ENCODE peak calls at places on chromosomes 5 and 9, in nine cellular contexts. One of them, this sample, is unnamed. For H3K36me3 and H3K27me3, the result is how much of the 10 kb centered on the place peaks cover.

GRCh38 chr5:54049144-54049543 is 261.2 kb downstream of the ARL15 start:
- DNase-seq in BJ: no peak
- DNase-seq in IMR-90: peak
- DNase-seq in heart right ventricle: no peak
- DNase-seq in Peyer's patch: no peak
- DNase-seq in WERI-Rb-1: no peak
- DNase-seq in Panc1: no peak
- DNase-seq in pancreas: no peak
- DNase-seq in psoas muscle: no peak
- DNase-seq in this sample: no peak

GRCh38 chr9:83154821-83155220 is 91.9 kb upstream of the RASEF start:
- DNase-seq in pancreas: no peak
- DNase-seq in Panc1: no peak
- DNase-seq in Peyer's patch: no peak
- DNase-seq in IMR-90: no peak
- DNase-seq in psoas muscle: no peak
- DNase-seq in WERI-Rb-1: no peak
- DNase-seq in heart right ventricle: no peak
- DNase-seq in BJ: no peak
- DNase-seq in this sample: no peak

GRCh38 chr5:139574641-139575312 is 13.6 kb downstream of the UBE2D2 start:
- DNase-seq in Panc1: no peak
- DNase-seq in Peyer's patch: peak
- DNase-seq in pancreas: no peak
- DNase-seq in BJ: no peak
- DNase-seq in WERI-Rb-1: no peak
- DNase-seq in heart right ventricle: no peak
- DNase-seq in psoas muscle: no peak
- DNase-seq in IMR-90: peak
- DNase-seq in this sample: peak

GRCh38 chr5:15472116-15472515 is 27.9 kb upstream of the FBXL7 start:
- DNase-seq in IMR-90: no peak
- DNase-seq in pancreas: no peak
- DNase-seq in BJ: no peak
- DNase-seq in psoas muscle: no peak
- DNase-seq in heart right ventricle: no peak
- DNase-seq in WERI-Rb-1: no peak
- DNase-seq in Peyer's patch: no peak
- DNase-seq in Panc1: no peak
- DNase-seq in this sample: peak

GRCh38 chr9:83062011-83062652 is 810 bp downstream of the RASEF start:
- DNase-seq in psoas muscle: no peak
- DNase-seq in Panc1: no peak
- DNase-seq in IMR-90: peak
- DNase-seq in Peyer's patch: peak
- DNase-seq in pancreas: peak
- DNase-seq in heart right ventricle: no peak
- DNase-seq in WERI-Rb-1: no peak
- DNase-seq in BJ: no peak
- DNase-seq in this sample: peak

GRCh38 chr9:72592501-72593403 is 71.3 kb downstream of the TMC1 start:
- DNase-seq in Peyer's patch: peak
- DNase-seq in heart right ventricle: peak
- DNase-seq in pancreas: no peak
- DNase-seq in psoas muscle: no peak
- DNase-seq in IMR-90: peak
- DNase-seq in WERI-Rb-1: peak
- DNase-seq in BJ: no peak
- DNase-seq in Panc1: peak
- DNase-seq in this sample: peak

GRCh38 chr5:76542887-76543690 is 80.1 kb downstream of the F2RL2 start:
- DNase-seq in psoas muscle: no peak
- DNase-seq in WERI-Rb-1: no peak
- DNase-seq in heart right ventricle: no peak
- DNase-seq in BJ: no peak
- DNase-seq in IMR-90: peak
- DNase-seq in pancreas: no peak
- DNase-seq in Panc1: no peak
- DNase-seq in Peyer's patch: peak
- DNase-seq in this sample: no peak

GRCh38 chr5:64140018-64140417 is 25.6 kb upstream of the RNF180 start:
- DNase-seq in heart right ventricle: no peak
- DNase-seq in psoas muscle: no peak
- DNase-seq in pancreas: no peak
- DNase-seq in Peyer's patch: no peak
- DNase-seq in Panc1: no peak
- DNase-seq in WERI-Rb-1: no peak
- DNase-seq in BJ: no peak
- DNase-seq in IMR-90: no peak
- DNase-seq in this sample: no peak

GRCh38 chr9:136282272-136282861 is 21.5 kb downstream of the CCDC187 start:
- DNase-seq in BJ: no peak
- DNase-seq in IMR-90: no peak
- DNase-seq in Panc1: no peak
- DNase-seq in pancreas: no peak
- DNase-seq in WERI-Rb-1: no peak
- DNase-seq in Peyer's patch: peak
- DNase-seq in heart right ventricle: no peak
- DNase-seq in psoas muscle: no peak
- DNase-seq in this sample: no peak

GRCh38 chr5:88502179-88503064 is 233.8 kb upstream of the TMEM161B start:
- DNase-seq in Peyer's patch: no peak
- DNase-seq in IMR-90: no peak
- DNase-seq in BJ: no peak
- DNase-seq in WERI-Rb-1: no peak
- DNase-seq in pancreas: no peak
- DNase-seq in Panc1: no peak
- DNase-seq in psoas muscle: no peak
- DNase-seq in heart right ventricle: no peak
- DNase-seq in this sample: no peak

GRCh38 chr9:21752003-21752402 is 50.4 kb upstream of the MTAP start:
- DNase-seq in WERI-Rb-1: no peak
- DNase-seq in pancreas: no peak
- DNase-seq in IMR-90: no peak
- DNase-seq in heart right ventricle: no peak
- DNase-seq in Peyer's patch: no peak
- DNase-seq in Panc1: no peak
- DNase-seq in psoas muscle: no peak
- DNase-seq in BJ: no peak
- DNase-seq in this sample: peak

GRCh38 chr9:104232781-104233341 is 138.8 kb downstream of the SMC2 start:
- DNase-seq in WERI-Rb-1: no peak
- DNase-seq in heart right ventricle: no peak
- DNase-seq in BJ: no peak
- DNase-seq in psoas muscle: no peak
- DNase-seq in Peyer's patch: no peak
- DNase-seq in pancreas: no peak
- DNase-seq in IMR-90: no peak
- DNase-seq in Panc1: no peak
- DNase-seq in this sample: no peak

GRCh38 chr9:123607987-123608565 is 252.1 kb downstream of the CRB2 start:
- DNase-seq in WERI-Rb-1: no peak
- DNase-seq in Panc1: no peak
- DNase-seq in IMR-90: no peak
- DNase-seq in heart right ventricle: no peak
- DNase-seq in pancreas: no peak
- DNase-seq in Peyer's patch: peak
- DNase-seq in psoas muscle: no peak
- DNase-seq in BJ: no peak
- DNase-seq in this sample: no peak

GRCh38 chr5:14932902-14933475 is 61.4 kb upstream of the ANKH start:
- DNase-seq in Panc1: no peak
- DNase-seq in IMR-90: peak
- DNase-seq in Peyer's patch: no peak
- DNase-seq in WERI-Rb-1: no peak
- DNase-seq in BJ: no peak
- DNase-seq in pancreas: no peak
- DNase-seq in psoas muscle: no peak
- DNase-seq in heart right ventricle: no peak
- DNase-seq in this sample: no peak

GRCh38 chr9:134535171-134535570 is 106.4 kb upstream of the COL5A1 start:
- DNase-seq in IMR-90: no peak
- DNase-seq in heart right ventricle: no peak
- DNase-seq in BJ: no peak
- DNase-seq in WERI-Rb-1: no peak
- DNase-seq in Peyer's patch: no peak
- DNase-seq in pancreas: no peak
- DNase-seq in Panc1: no peak
- DNase-seq in psoas muscle: no peak
- DNase-seq in this sample: no peak

GRCh38 chr9:131263701-131264100 is 12.6 kb downstream of the FAM78A start:
- DNase-seq in heart right ventricle: no peak
- DNase-seq in Peyer's patch: no peak
- DNase-seq in psoas muscle: no peak
- DNase-seq in WERI-Rb-1: no peak
- DNase-seq in pancreas: no peak
- DNase-seq in Panc1: no peak
- DNase-seq in BJ: no peak
- DNase-seq in IMR-90: no peak
- DNase-seq in this sample: peak

GRCh38 chr5:154193636-154194035 is 3.1 kb downstream of the GALNT10 start:
- DNase-seq in pancreas: no peak
- DNase-seq in BJ: no peak
- DNase-seq in Panc1: no peak
- DNase-seq in WERI-Rb-1: no peak
- DNase-seq in Peyer's patch: no peak
- DNase-seq in heart right ventricle: no peak
- DNase-seq in IMR-90: peak
- DNase-seq in psoas muscle: no peak
- DNase-seq in this sample: no peak

GRCh38 chr9:33129886-33130284 is 37.3 kb downstream of the B4GALT1 start:
- DNase-seq in psoas muscle: no peak
- DNase-seq in Panc1: no peak
- DNase-seq in pancreas: no peak
- DNase-seq in heart right ventricle: no peak
- DNase-seq in WERI-Rb-1: no peak
- DNase-seq in IMR-90: no peak
- DNase-seq in Peyer's patch: no peak
- DNase-seq in BJ: no peak
- DNase-seq in this sample: no peak

GRCh38 chr9:89814340-89815040 is 209.7 kb downstream of the GADD45G start:
- DNase-seq in Panc1: no peak
- DNase-seq in WERI-Rb-1: peak
- DNase-seq in pancreas: no peak
- DNase-seq in heart right ventricle: no peak
- DNase-seq in IMR-90: peak
- DNase-seq in BJ: no peak
- DNase-seq in psoas muscle: no peak
- DNase-seq in Peyer's patch: no peak
- DNase-seq in this sample: peak

GRCh38 chr5:137959488-137959887 is 70.2 kb downstream of the PKD2L2 start:
- DNase-seq in pancreas: no peak
- DNase-seq in psoas muscle: no peak
- DNase-seq in IMR-90: no peak
- DNase-seq in heart right ventricle: no peak
- DNase-seq in Peyer's patch: no peak
- DNase-seq in Panc1: no peak
- DNase-seq in WERI-Rb-1: no peak
- DNase-seq in BJ: no peak
- DNase-seq in this sample: no peak
- H3K4me3 ChIP-seq in pancreas: no peak
- H3K4me3 ChIP-seq in psoas muscle: no peak
- H3K4me3 ChIP-seq in IMR-90: no peak
- H3K4me3 ChIP-seq in heart right ventricle: no peak
- H3K4me3 ChIP-seq in Peyer's patch: no peak
- H3K4me3 ChIP-seq in Panc1: no peak
- H3K4me3 ChIP-seq in WERI-Rb-1: no peak
- H3K4me3 ChIP-seq in BJ: no peak
- H3K4me3 ChIP-seq in this sample: no peak

DNA sequence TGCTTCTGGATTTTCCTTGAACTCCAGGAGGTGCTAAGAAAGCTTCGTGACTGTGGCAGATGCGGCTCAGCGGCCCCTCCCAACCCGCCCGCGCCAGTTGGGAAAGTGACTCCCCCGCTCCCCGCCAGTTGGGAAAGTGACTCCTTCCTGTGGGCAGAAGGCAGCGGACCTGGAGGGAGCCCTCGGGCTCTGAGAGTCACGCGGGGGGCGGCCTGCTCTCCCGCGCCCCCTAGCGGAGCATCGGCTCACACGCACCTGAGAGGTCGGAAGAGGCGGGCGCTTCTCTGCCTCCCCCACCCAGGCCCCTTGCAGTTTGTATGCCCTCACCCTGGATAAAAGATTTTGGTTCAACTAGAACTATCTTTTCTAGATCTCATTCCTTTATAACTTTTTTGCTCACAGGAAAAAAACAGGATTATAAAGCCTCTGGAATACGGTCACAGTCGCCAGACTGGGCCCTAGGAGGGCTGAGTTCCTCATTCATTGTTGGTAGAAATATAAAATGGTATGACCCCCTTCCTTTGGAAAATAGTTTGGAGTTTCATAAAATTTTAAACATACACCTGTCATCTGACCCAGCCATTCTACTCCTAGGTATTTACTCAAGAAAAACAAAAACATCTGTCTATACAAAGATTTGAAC is 82.2 kb downstream of the HSD17B3 start:
- DNase-seq in pancreas: peak
- DNase-seq in BJ: no peak
- DNase-seq in Peyer's patch: peak
- DNase-seq in heart right ventricle: peak
- DNase-seq in Panc1: no peak
- DNase-seq in WERI-Rb-1: peak
- DNase-seq in psoas muscle: peak
- DNase-seq in IMR-90: no peak
- DNase-seq in this sample: peak
- H3K36me3 ChIP-seq in pancreas: under half
- H3K36me3 ChIP-seq in BJ: under half
- H3K36me3 ChIP-seq in Peyer's patch: under half
- H3K36me3 ChIP-seq in heart right ventricle: under half
- H3K36me3 ChIP-seq in Panc1: under half
- H3K36me3 ChIP-seq in WERI-Rb-1: under half
- H3K36me3 ChIP-seq in psoas muscle: under half
- H3K36me3 ChIP-seq in IMR-90: under half
- H3K36me3 ChIP-seq in this sample: under half

GRCh38 chr9:101472891-101473290 is 37.3 kb upstream of the ALDOB start:
- DNase-seq in WERI-Rb-1: no peak
- DNase-seq in Peyer's patch: no peak
- DNase-seq in BJ: no peak
- DNase-seq in psoas muscle: no peak
- DNase-seq in IMR-90: no peak
- DNase-seq in Panc1: no peak
- DNase-seq in pancreas: no peak
- DNase-seq in heart right ventricle: no peak
- DNase-seq in this sample: no peak
- H3K27me3 ChIP-seq in WERI-Rb-1: under half
- H3K27me3 ChIP-seq in Peyer's patch: under half
- H3K27me3 ChIP-seq in BJ: under half
- H3K27me3 ChIP-seq in psoas muscle: under half
- H3K27me3 ChIP-seq in IMR-90: under half
- H3K27me3 ChIP-seq in Panc1: under half
- H3K27me3 ChIP-seq in pancreas: under half
- H3K27me3 ChIP-seq in heart right ventricle: under half
- H3K27me3 ChIP-seq in this sample: under half

DNA sequence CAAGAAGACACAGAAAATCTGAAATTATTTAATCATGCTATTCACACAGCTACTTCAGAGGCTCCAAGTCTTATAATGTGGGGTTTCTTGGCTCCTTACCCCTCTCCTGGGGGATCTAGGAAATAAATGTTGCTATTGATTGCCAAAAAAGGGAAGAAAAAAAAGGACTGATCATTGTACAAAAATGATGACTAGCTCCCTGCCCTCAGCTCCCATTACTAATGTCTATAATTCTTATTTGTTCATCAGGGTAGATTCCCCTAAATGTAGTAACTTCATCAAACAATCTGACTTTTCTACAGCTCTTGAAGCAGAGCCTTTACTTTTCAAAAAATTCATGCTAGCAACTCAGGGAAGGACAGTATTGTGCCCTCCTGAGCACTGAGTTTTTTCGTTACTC is 3.3 kb upstream of the SMC5 start:
- DNase-seq in IMR-90: peak
- DNase-seq in psoas muscle: no peak
- DNase-seq in Peyer's patch: no peak
- DNase-seq in pancreas: no peak
- DNase-seq in Panc1: no peak
- DNase-seq in heart right ventricle: no peak
- DNase-seq in WERI-Rb-1: no peak
- DNase-seq in BJ: no peak
- DNase-seq in this sample: no peak
- H3K4me3 ChIP-seq in IMR-90: peak
- H3K4me3 ChIP-seq in psoas muscle: no peak
- H3K4me3 ChIP-seq in Peyer's patch: no peak
- H3K4me3 ChIP-seq in pancreas: peak
- H3K4me3 ChIP-seq in Panc1: peak
- H3K4me3 ChIP-seq in heart right ventricle: no peak
- H3K4me3 ChIP-seq in WERI-Rb-1: no peak
- H3K4me3 ChIP-seq in BJ: no peak
- H3K4me3 ChIP-seq in this sample: no peak